ENCODE peak calls at places on chromosomes 3 and 15, in five cellular contexts. One of them, this sample, is unnamed.

GRCh38 chr3:86937306-86937791 is 53.6 kb downstream of the VGLL3 start:
- DNase-seq in transverse colon: no peak
- DNase-seq in bronchial epithelial cell: peak
- DNase-seq in HL-60: no peak
- DNase-seq in AG09309: peak
- DNase-seq in this sample: peak

GRCh38 chr3:194556086-194557056 is 69.6 kb upstream of the ATP13A3 start:
- DNase-seq in bronchial epithelial cell: no peak
- DNase-seq in AG09309: no peak
- DNase-seq in transverse colon: peak
- DNase-seq in HL-60: peak
- DNase-seq in this sample: no peak

GRCh38 chr3:160225181-160226025 is at the start of gene C3orf80:
- DNase-seq in AG09309: no peak
- DNase-seq in transverse colon: peak
- DNase-seq in HL-60: no peak
- DNase-seq in bronchial epithelial cell: peak
- DNase-seq in this sample: no peak

GRCh38 chr3:108333951-108334350 is 37.6 kb downstream of the HHLA2 start:
- DNase-seq in AG09309: peak
- DNase-seq in transverse colon: no peak
- DNase-seq in bronchial epithelial cell: no peak
- DNase-seq in HL-60: no peak
- DNase-seq in this sample: no peak

GRCh38 chr3:198071602-198072285 is 111.7 kb downstream of the LMLN start:
- DNase-seq in HL-60: no peak
- DNase-seq in transverse colon: no peak
- DNase-seq in bronchial epithelial cell: peak
- DNase-seq in AG09309: peak
- DNase-seq in this sample: peak

GRCh38 chr15:76340198-76340801 is 3.7 kb downstream of the ISL2 start:
- DNase-seq in transverse colon: peak
- DNase-seq in AG09309: no peak
- DNase-seq in HL-60: no peak
- DNase-seq in bronchial epithelial cell: no peak
- DNase-seq in this sample: no peak

GRCh38 chr3:126319701-126320295 is 37.4 kb downstream of the KLF15 start:
- DNase-seq in bronchial epithelial cell: no peak
- DNase-seq in HL-60: no peak
- DNase-seq in transverse colon: no peak
- DNase-seq in AG09309: no peak
- DNase-seq in this sample: no peak

GRCh38 chr3:135929670-135930069 is 35.9 kb upstream of the PPP2R3A start:
- DNase-seq in AG09309: no peak
- DNase-seq in transverse colon: peak
- DNase-seq in HL-60: no peak
- DNase-seq in bronchial epithelial cell: no peak
- DNase-seq in this sample: peak

GRCh38 chr15:83284563-83285283 is at the start of gene BNC1:
- DNase-seq in HL-60: no peak
- DNase-seq in transverse colon: no peak
- DNase-seq in bronchial epithelial cell: peak
- DNase-seq in AG09309: no peak
- DNase-seq in this sample: no peak

GRCh38 chr15:92097473-92098178 is 244.1 kb downstream of the SLCO3A1 start:
- DNase-seq in bronchial epithelial cell: peak
- DNase-seq in HL-60: peak
- DNase-seq in transverse colon: peak
- DNase-seq in AG09309: no peak
- DNase-seq in this sample: no peak

GRCh38 chr3:45958333-45958791 is 15.1 kb downstream of the CXCR6 start:
- DNase-seq in bronchial epithelial cell: no peak
- DNase-seq in transverse colon: no peak
- DNase-seq in AG09309: no peak
- DNase-seq in HL-60: no peak
- DNase-seq in this sample: no peak

GRCh38 chr3:98185180-98185579 is 18.7 kb downstream of the OR5H15 start:
- DNase-seq in HL-60: no peak
- DNase-seq in bronchial epithelial cell: no peak
- DNase-seq in AG09309: no peak
- DNase-seq in transverse colon: no peak
- DNase-seq in this sample: no peak

GRCh38 chr3:184636774-184637316 is 75.0 kb downstream of the MAGEF1 start:
- DNase-seq in HL-60: peak
- DNase-seq in bronchial epithelial cell: peak
- DNase-seq in transverse colon: no peak
- DNase-seq in AG09309: peak
- DNase-seq in this sample: peak

GRCh38 chr3:69541059-69541471 is 155.2 kb upstream of the FRMD4B start:
- DNase-seq in transverse colon: no peak
- DNase-seq in AG09309: no peak
- DNase-seq in HL-60: no peak
- DNase-seq in bronchial epithelial cell: peak
- DNase-seq in this sample: no peak

GRCh38 chr15:34691024-34691423 is 63.8 kb downstream of the GJD2 start:
- DNase-seq in HL-60: no peak
- DNase-seq in transverse colon: no peak
- DNase-seq in AG09309: no peak
- DNase-seq in bronchial epithelial cell: peak
- DNase-seq in this sample: no peak

GRCh38 chr3:134796313-134797079 is 1.4 kb downstream of the EPHB1 start:
- DNase-seq in bronchial epithelial cell: no peak
- DNase-seq in transverse colon: no peak
- DNase-seq in HL-60: no peak
- DNase-seq in AG09309: no peak
- DNase-seq in this sample: no peak

GRCh38 chr3:124594581-124594980 is 135.7 kb upstream of the UMPS start:
- DNase-seq in HL-60: no peak
- DNase-seq in AG09309: no peak
- DNase-seq in bronchial epithelial cell: no peak
- DNase-seq in transverse colon: no peak
- DNase-seq in this sample: no peak

DNA sequence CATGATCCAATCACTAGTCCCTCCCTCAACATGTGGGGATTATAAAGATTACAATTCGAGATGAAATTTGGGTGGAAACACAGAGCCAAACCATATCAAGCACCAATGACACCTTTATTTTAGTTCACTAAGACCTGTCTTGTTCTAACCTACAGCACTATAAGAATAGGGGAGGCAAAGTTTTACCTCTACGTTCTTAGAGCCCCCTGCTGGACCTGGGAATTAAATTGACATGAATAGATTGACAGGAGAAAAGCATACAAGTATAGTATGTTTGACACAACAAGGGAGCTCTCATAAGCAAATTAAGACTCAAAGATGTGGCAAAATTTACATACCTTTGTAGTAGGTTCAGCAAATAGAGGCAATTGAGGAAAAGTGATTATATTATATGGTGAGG is 974.4 kb upstream of the ALCAM start:
- DNase-seq in transverse colon: no peak
- DNase-seq in bronchial epithelial cell: peak
- DNase-seq in AG09309: no peak
- DNase-seq in HL-60: no peak
- DNase-seq in this sample: no peak
- TF ChIP-seq CTCF in transverse colon: no peak
- TF ChIP-seq CTCF in bronchial epithelial cell: no peak
- TF ChIP-seq CTCF in AG09309: peak
- TF ChIP-seq CTCF in HL-60: no peak
- TF ChIP-seq CTCF in this sample: no peak

GRCh38 chr15:39582286-39582976 is 1.6 kb downstream of the THBS1 start:
- DNase-seq in bronchial epithelial cell: no peak
- DNase-seq in AG09309: peak
- DNase-seq in HL-60: no peak
- DNase-seq in transverse colon: peak
- DNase-seq in this sample: peak

GRCh38 chr15:39580630-39581500 is at the start of gene THBS1:
- DNase-seq in AG09309: peak
- DNase-seq in HL-60: peak
- DNase-seq in transverse colon: peak
- DNase-seq in bronchial epithelial cell: peak
- DNase-seq in this sample: peak

GRCh38 chr15:39580117-39580629 is 706 bp upstream of the THBS1 start:
- DNase-seq in bronchial epithelial cell: peak
- DNase-seq in AG09309: peak
- DNase-seq in transverse colon: peak
- DNase-seq in HL-60: peak
- DNase-seq in this sample: peak

GRCh38 chr15:39582977-39583585 is 2.2 kb downstream of the THBS1 start:
- DNase-seq in AG09309: no peak
- DNase-seq in bronchial epithelial cell: no peak
- DNase-seq in transverse colon: no peak
- DNase-seq in HL-60: no peak
- DNase-seq in this sample: no peak

DNA sequence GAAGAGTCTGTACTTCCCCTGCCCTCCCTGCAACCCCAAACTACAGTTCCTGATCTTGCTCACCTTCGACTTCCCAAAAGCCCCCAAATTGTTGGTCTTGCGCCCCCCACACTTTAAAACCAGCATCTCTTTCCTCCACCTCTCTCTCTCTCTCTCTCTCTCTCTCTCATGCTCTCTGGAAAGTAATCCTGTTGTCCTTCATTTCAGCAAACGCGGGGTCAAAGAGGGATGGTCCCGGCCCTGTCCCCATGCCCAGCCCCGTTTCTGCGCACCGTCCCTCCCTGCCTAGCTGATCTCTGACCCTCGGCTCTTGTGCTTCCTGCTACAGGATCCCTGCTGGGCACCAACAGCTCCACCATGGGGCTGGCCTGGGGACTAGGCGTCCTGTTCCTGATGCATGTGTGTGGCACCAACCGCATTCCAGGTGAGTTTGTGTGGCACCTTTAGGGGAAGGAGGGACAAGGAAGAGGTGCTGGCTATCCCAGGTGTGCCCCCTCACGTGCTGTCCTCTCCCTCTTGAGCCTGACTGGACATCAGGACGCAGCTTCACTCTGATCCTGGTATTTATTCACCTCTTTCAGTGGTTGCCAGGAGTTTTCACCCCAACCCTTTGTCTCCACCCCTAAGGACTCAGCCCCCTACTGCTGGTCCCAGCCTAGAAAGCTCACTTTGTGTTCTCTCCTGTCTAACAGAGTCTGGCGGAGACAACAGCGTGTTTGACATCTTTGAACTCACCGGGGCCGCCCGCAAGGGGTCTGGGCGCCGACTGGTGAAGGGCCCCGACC is 814 bp downstream of the THBS1 start:
- DNase-seq in transverse colon: peak
- DNase-seq in AG09309: peak
- DNase-seq in bronchial epithelial cell: peak
- DNase-seq in HL-60: no peak
- DNase-seq in this sample: peak
- TF ChIP-seq CTCF in transverse colon: peak
- TF ChIP-seq CTCF in AG09309: peak
- TF ChIP-seq CTCF in bronchial epithelial cell: peak
- TF ChIP-seq CTCF in HL-60: no peak
- TF ChIP-seq CTCF in this sample: peak

DNA sequence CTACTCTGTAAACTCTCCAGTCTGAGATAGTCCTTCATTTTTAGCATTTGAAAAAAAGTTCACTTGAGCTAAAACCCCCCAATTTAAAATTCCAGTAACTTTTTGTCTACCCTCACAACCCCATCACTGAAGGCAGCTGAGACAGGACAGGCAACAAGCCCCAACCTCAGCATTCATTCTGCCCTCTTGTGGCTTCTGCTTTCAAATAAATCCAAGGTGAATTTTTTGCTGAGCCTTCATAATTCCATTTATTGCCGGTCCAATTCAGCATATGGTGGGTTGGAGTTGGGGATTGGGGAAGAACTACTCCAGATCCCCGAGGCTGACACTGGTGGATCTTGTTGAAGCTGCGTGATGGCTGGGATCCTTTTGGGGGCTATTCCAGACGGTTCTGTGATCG is 88.4 kb upstream of the THRB start:
- DNase-seq in transverse colon: no peak
- DNase-seq in HL-60: no peak
- DNase-seq in bronchial epithelial cell: peak
- DNase-seq in AG09309: no peak
- DNase-seq in this sample: no peak
- TF ChIP-seq CTCF in transverse colon: peak
- TF ChIP-seq CTCF in HL-60: no peak
- TF ChIP-seq CTCF in bronchial epithelial cell: peak
- TF ChIP-seq CTCF in AG09309: peak
- TF ChIP-seq CTCF in this sample: peak

DNA sequence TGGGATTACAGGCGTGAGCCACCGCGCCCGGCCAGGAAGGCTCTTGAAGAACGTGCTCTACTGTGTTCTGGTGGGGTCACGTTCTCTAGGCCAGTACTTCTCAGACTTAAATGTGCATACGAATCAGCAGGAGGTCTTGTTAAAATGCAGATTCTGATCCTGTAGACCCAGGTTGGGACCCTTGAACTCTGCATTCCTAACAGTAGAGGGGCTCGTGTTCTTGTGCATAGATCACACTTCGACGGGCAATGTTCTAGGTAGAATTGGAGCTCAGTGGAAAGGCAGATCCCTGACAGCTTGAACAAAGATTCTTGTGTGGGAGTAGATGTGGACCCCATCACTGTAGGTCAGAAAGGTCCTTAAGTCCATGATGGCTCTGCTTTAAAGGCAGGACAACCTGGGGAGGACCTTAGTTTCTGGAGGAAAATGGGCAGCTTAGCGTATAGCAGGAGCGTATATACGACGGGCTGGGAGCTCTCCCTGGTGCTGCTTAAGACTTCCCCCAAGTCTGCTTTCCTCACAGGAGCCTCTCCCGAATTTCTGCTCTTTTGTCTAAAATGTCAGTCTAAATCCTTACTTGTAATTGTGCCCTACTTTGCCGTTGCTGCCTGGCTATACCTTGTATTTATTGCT is 16.9 kb upstream of the FAM81A start:
- DNase-seq in transverse colon: no peak
- DNase-seq in HL-60: no peak
- DNase-seq in AG09309: no peak
- DNase-seq in bronchial epithelial cell: peak
- DNase-seq in this sample: no peak
- TF ChIP-seq CTCF in transverse colon: no peak
- TF ChIP-seq CTCF in HL-60: no peak
- TF ChIP-seq CTCF in AG09309: no peak
- TF ChIP-seq CTCF in bronchial epithelial cell: no peak
- TF ChIP-seq CTCF in this sample: no peak

GRCh38 chr15:95850837-95851236 is 479.7 kb upstream of the NR2F2 start:
- DNase-seq in AG09309: no peak
- DNase-seq in transverse colon: no peak
- DNase-seq in bronchial epithelial cell: no peak
- DNase-seq in HL-60: no peak
- DNase-seq in this sample: no peak
- TF ChIP-seq CTCF in AG09309: peak
- TF ChIP-seq CTCF in transverse colon: no peak
- TF ChIP-seq CTCF in bronchial epithelial cell: no peak
- TF ChIP-seq CTCF in HL-60: no peak
- TF ChIP-seq CTCF in this sample: no peak

This sample was measured in AG09319.